ENCODE peak calls at places on chromosomes 4 and X, in ten cellular contexts. One of them, this sample, is unnamed.
A peak's percentile ranks its signal among the peaks of the same experiment; 100 is the strongest.

GRCh38 chrX:47191331-47191730 is 2.3 kb upstream of the UBA1 start:
- DNase-seq in left lung: no peak
- DNase-seq in A673: peak; percentile 59
- DNase-seq in fibroblast of lung: no peak
- DNase-seq in heart left ventricle: no peak
- DNase-seq in Panc1: no peak
- DNase-seq in vagina: no peak
- DNase-seq in GM23338: peak; percentile 32
- DNase-seq in AG09309: no peak
- DNase-seq in CD8-positive, alpha-beta T cell: peak; percentile 52
- DNase-seq in this sample: peak; percentile 24

GRCh38 chrX:110568396-110568795 is 209.7 kb downstream of the RTL9 start:
- DNase-seq in left lung: no peak
- DNase-seq in A673: peak; percentile 21
- DNase-seq in fibroblast of lung: no peak
- DNase-seq in heart left ventricle: no peak
- DNase-seq in Panc1: no peak
- DNase-seq in vagina: no peak
- DNase-seq in GM23338: no peak
- DNase-seq in AG09309: no peak
- DNase-seq in CD8-positive, alpha-beta T cell: no peak
- DNase-seq in this sample: no peak

GRCh38 chr4:110622841-110623709 is at the start of gene PITX2:
- DNase-seq in left lung: peak; percentile 75
- DNase-seq in A673: no peak
- DNase-seq in fibroblast of lung: peak; percentile 84
- DNase-seq in heart left ventricle: peak; percentile 88
- DNase-seq in Panc1: no peak
- DNase-seq in vagina: no peak
- DNase-seq in GM23338: peak; percentile 99
- DNase-seq in AG09309: peak; percentile 95
- DNase-seq in CD8-positive, alpha-beta T cell: no peak
- DNase-seq in this sample: no peak

GRCh38 chr4:72886602-72887001 is 182.9 kb downstream of the COX18 start:
- DNase-seq in left lung: no peak
- DNase-seq in A673: peak; percentile 0
- DNase-seq in fibroblast of lung: peak; percentile 10
- DNase-seq in heart left ventricle: no peak
- DNase-seq in Panc1: no peak
- DNase-seq in vagina: no peak
- DNase-seq in GM23338: peak; percentile 23
- DNase-seq in AG09309: no peak
- DNase-seq in CD8-positive, alpha-beta T cell: no peak
- DNase-seq in this sample: no peak

GRCh38 chr4:78987683-78988082 is 48.4 kb upstream of the PAQR3 start:
- DNase-seq in left lung: no peak
- DNase-seq in A673: no peak
- DNase-seq in fibroblast of lung: no peak
- DNase-seq in heart left ventricle: no peak
- DNase-seq in Panc1: no peak
- DNase-seq in vagina: no peak
- DNase-seq in GM23338: no peak
- DNase-seq in AG09309: no peak
- DNase-seq in CD8-positive, alpha-beta T cell: no peak
- DNase-seq in this sample: no peak

GRCh38 chr4:37667197-37668100 is 18.7 kb downstream of the RELL1 start:
- DNase-seq in left lung: no peak
- DNase-seq in A673: no peak
- DNase-seq in fibroblast of lung: peak; percentile 27
- DNase-seq in heart left ventricle: no peak
- DNase-seq in Panc1: no peak
- DNase-seq in vagina: no peak
- DNase-seq in GM23338: no peak
- DNase-seq in AG09309: no peak
- DNase-seq in CD8-positive, alpha-beta T cell: no peak
- DNase-seq in this sample: no peak

GRCh38 chrX:56066016-56066415 is 166.1 kb upstream of the KLF8 start:
- DNase-seq in left lung: no peak
- DNase-seq in A673: no peak
- DNase-seq in fibroblast of lung: no peak
- DNase-seq in heart left ventricle: no peak
- DNase-seq in Panc1: no peak
- DNase-seq in vagina: no peak
- DNase-seq in GM23338: no peak
- DNase-seq in AG09309: no peak
- DNase-seq in CD8-positive, alpha-beta T cell: no peak
- DNase-seq in this sample: no peak

GRCh38 chrX:48835524-48836329 is at the start of gene PCSK1N:
- DNase-seq in left lung: no peak
- DNase-seq in A673: peak; percentile 25
- DNase-seq in fibroblast of lung: no peak
- DNase-seq in heart left ventricle: no peak
- DNase-seq in Panc1: no peak
- DNase-seq in vagina: no peak
- DNase-seq in GM23338: peak; percentile 61
- DNase-seq in AG09309: no peak
- DNase-seq in CD8-positive, alpha-beta T cell: peak; percentile 68
- DNase-seq in this sample: no peak

GRCh38 chr4:63049726-63050125 is 1359.5 kb downstream of the TECRL start:
- DNase-seq in left lung: no peak
- DNase-seq in A673: no peak
- DNase-seq in fibroblast of lung: no peak
- DNase-seq in heart left ventricle: no peak
- DNase-seq in Panc1: no peak
- DNase-seq in vagina: no peak
- DNase-seq in GM23338: no peak
- DNase-seq in AG09309: no peak
- DNase-seq in CD8-positive, alpha-beta T cell: no peak
- DNase-seq in this sample: no peak

GRCh38 chr4:101345271-101345595 is 2.1 kb downstream of the PPP3CA start:
- DNase-seq in left lung: peak; percentile 31
- DNase-seq in A673: peak; percentile 50
- DNase-seq in fibroblast of lung: no peak
- DNase-seq in heart left ventricle: peak; percentile 40
- DNase-seq in Panc1: no peak
- DNase-seq in vagina: no peak
- DNase-seq in GM23338: no peak
- DNase-seq in AG09309: no peak
- DNase-seq in CD8-positive, alpha-beta T cell: no peak
- DNase-seq in this sample: no peak

GRCh38 chr4:118904418-118904817 is 15.8 kb downstream of the SYNPO2 start:
- DNase-seq in left lung: no peak
- DNase-seq in A673: no peak
- DNase-seq in fibroblast of lung: peak; percentile 31
- DNase-seq in heart left ventricle: no peak
- DNase-seq in Panc1: no peak
- DNase-seq in vagina: no peak
- DNase-seq in GM23338: no peak
- DNase-seq in AG09309: no peak
- DNase-seq in CD8-positive, alpha-beta T cell: no peak
- DNase-seq in this sample: no peak

GRCh38 chr4:56575820-56576429 is 70.3 kb downstream of the ARL9 start:
- DNase-seq in left lung: no peak
- DNase-seq in A673: no peak
- DNase-seq in fibroblast of lung: peak; percentile 74
- DNase-seq in heart left ventricle: no peak
- DNase-seq in Panc1: no peak
- DNase-seq in vagina: no peak
- DNase-seq in GM23338: peak; percentile 41
- DNase-seq in AG09309: peak; percentile 24
- DNase-seq in CD8-positive, alpha-beta T cell: no peak
- DNase-seq in this sample: no peak

GRCh38 chr4:47668810-47669408 is 169.0 kb downstream of the CORIN start:
- DNase-seq in left lung: no peak
- DNase-seq in A673: peak; percentile 68
- DNase-seq in fibroblast of lung: peak; percentile 76
- DNase-seq in heart left ventricle: no peak
- DNase-seq in Panc1: peak; percentile 12
- DNase-seq in vagina: no peak
- DNase-seq in GM23338: peak; percentile 65
- DNase-seq in AG09309: peak; percentile 21
- DNase-seq in CD8-positive, alpha-beta T cell: peak; percentile 9
- DNase-seq in this sample: no peak

GRCh38 chr4:55330241-55330640 is 15.8 kb upstream of the SRD5A3 start:
- DNase-seq in left lung: no peak
- DNase-seq in A673: no peak
- DNase-seq in fibroblast of lung: no peak
- DNase-seq in heart left ventricle: no peak
- DNase-seq in Panc1: no peak
- DNase-seq in vagina: no peak
- DNase-seq in GM23338: no peak
- DNase-seq in AG09309: no peak
- DNase-seq in CD8-positive, alpha-beta T cell: no peak
- DNase-seq in this sample: no peak

DNA sequence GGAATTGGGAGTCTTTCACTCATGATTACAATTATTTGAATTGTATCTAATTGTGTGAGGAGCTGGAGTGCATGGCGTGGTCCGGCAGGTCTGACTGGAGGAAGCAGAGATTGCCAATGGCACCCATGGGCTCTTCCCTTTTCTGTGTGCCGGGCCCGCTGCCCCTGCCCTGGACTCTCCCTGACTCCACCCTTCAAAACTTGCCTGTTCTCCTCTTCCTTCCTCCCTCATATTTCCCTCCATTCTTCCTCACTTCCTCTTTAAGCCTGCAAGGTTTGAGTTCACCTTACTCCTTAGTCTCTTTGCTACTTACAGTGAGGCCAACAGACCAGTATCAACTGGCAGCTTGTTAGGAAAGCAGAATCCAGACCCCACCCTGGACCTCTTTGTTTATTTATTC is 6.5 kb upstream of the STBD1 start:
- DNase-seq in left lung: no peak
- DNase-seq in A673: no peak
- DNase-seq in fibroblast of lung: no peak
- DNase-seq in heart left ventricle: no peak
- DNase-seq in Panc1: no peak
- DNase-seq in vagina: no peak
- DNase-seq in GM23338: no peak
- DNase-seq in AG09309: no peak
- DNase-seq in CD8-positive, alpha-beta T cell: no peak
- DNase-seq in this sample: no peak
- TF ChIP-seq CTCF in left lung: no peak
- TF ChIP-seq CTCF in A673: no peak
- TF ChIP-seq CTCF in fibroblast of lung: no peak
- TF ChIP-seq CTCF in heart left ventricle: no peak
- TF ChIP-seq CTCF in Panc1: no peak
- TF ChIP-seq CTCF in vagina: no peak
- TF ChIP-seq CTCF in GM23338: no peak
- TF ChIP-seq CTCF in AG09309: no peak
- TF ChIP-seq CTCF in CD8-positive, alpha-beta T cell: no peak
- TF ChIP-seq CTCF in this sample: no peak

DNA sequence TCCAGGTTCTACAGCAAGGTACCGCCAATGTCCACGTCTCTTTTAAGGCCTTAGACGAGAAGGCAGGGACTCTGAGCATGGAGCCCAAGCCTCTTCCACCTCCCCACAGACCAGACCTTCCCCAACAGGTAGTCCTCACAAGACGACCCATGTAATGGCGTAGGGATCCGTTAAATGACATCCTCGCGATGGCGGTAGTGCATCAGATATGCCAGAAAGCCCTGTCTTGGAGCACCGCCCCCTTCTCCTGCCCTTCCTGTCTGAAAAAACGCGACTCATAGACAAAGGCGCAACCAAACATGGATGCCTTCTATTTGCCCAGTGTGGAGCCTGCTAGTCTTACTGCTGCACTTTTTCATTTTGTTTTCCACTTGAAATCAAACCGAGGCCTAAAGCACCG is 185.4 kb downstream of the OR13H1 start:
- DNase-seq in left lung: peak; percentile 87
- DNase-seq in A673: peak; percentile 87
- DNase-seq in fibroblast of lung: no peak
- DNase-seq in heart left ventricle: no peak
- DNase-seq in Panc1: peak; percentile 32
- DNase-seq in vagina: peak; percentile 93
- DNase-seq in GM23338: no peak
- DNase-seq in AG09309: peak; percentile 79
- DNase-seq in CD8-positive, alpha-beta T cell: peak; percentile 77
- DNase-seq in this sample: no peak
- H3K4me3 ChIP-seq in left lung: no peak overlapping the region
- H3K4me3 ChIP-seq in A673: peak overlapping the region; percentile 51
- H3K4me3 ChIP-seq in fibroblast of lung: peak overlapping the region; percentile 42
- H3K4me3 ChIP-seq in heart left ventricle: no peak overlapping the region
- H3K4me3 ChIP-seq in Panc1: peak overlapping the region; percentile 56
- H3K4me3 ChIP-seq in vagina: peak overlapping the region; percentile 43
- H3K4me3 ChIP-seq in GM23338: no peak overlapping the region
- H3K4me3 ChIP-seq in AG09309: peak overlapping the region; percentile 53
- H3K4me3 ChIP-seq in CD8-positive, alpha-beta T cell: no peak overlapping the region
- H3K4me3 ChIP-seq in this sample: no peak overlapping the region

DNA sequence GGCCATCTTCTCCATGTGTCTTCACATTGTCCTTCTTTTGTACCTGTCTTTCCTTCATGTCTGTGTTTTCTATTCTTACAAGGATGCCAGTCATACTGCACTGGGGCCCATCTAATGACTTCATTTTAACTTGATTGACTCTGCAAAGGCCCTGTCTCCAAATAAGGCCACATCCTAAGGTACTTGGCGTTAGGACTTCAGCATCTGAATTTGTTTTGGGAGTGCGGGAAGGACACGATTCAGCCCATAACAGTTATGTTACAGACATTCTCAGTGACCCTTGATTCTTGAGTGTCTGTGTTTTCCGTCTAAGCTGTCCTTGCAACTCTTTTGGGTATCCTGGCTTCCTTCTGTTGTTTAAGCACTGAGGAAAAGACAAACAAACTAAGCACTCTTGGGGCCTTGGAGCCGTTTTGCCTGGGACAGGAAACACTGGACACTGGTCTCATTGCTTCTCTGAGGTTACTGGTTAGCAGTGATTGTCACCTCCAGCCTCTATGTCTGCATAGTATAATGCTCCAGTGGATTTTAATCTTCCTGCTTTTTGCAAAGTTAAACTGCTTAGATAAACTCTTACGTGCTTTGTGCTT is 80.7 kb downstream of the SNX25 start:
- DNase-seq in left lung: no peak
- DNase-seq in A673: no peak
- DNase-seq in fibroblast of lung: no peak
- DNase-seq in heart left ventricle: no peak
- DNase-seq in Panc1: no peak
- DNase-seq in vagina: no peak
- DNase-seq in GM23338: no peak
- DNase-seq in AG09309: no peak
- DNase-seq in CD8-positive, alpha-beta T cell: no peak
- DNase-seq in this sample: no peak
- TF ChIP-seq CTCF in left lung: no peak
- TF ChIP-seq CTCF in A673: no peak
- TF ChIP-seq CTCF in fibroblast of lung: no peak
- TF ChIP-seq CTCF in heart left ventricle: no peak
- TF ChIP-seq CTCF in Panc1: no peak
- TF ChIP-seq CTCF in vagina: no peak
- TF ChIP-seq CTCF in GM23338: no peak
- TF ChIP-seq CTCF in AG09309: no peak
- TF ChIP-seq CTCF in CD8-positive, alpha-beta T cell: no peak
- TF ChIP-seq CTCF in this sample: no peak

DNA sequence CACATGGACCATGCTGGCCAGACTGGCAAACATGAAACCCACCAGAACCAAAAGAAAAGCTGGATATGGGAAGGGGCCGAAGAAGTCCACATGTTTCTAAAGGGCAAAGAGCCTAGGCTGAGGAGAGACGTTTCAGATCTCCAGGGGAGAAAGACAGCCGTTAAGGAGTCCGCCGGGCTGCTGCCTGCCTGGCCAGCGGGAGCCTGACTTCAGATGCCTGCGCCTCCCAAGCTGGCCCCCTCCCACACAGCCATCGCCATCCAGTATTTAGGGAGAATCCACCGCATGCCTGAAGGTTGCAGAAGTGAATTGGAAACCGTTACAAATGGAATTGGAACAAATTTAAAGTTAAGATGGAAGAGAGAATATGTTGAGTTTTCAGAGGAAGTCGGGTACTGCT is 2.9 kb downstream of the TBL1X start:
- DNase-seq in left lung: no peak
- DNase-seq in A673: no peak
- DNase-seq in fibroblast of lung: no peak
- DNase-seq in heart left ventricle: no peak
- DNase-seq in Panc1: no peak
- DNase-seq in vagina: no peak
- DNase-seq in GM23338: no peak
- DNase-seq in AG09309: no peak
- DNase-seq in CD8-positive, alpha-beta T cell: no peak
- DNase-seq in this sample: no peak
- H3K4me3 ChIP-seq in left lung: no peak overlapping the region
- H3K4me3 ChIP-seq in A673: no peak overlapping the region
- H3K4me3 ChIP-seq in fibroblast of lung: peak overlapping the region; percentile 22
- H3K4me3 ChIP-seq in heart left ventricle: no peak overlapping the region
- H3K4me3 ChIP-seq in Panc1: no peak overlapping the region
- H3K4me3 ChIP-seq in vagina: no peak overlapping the region
- H3K4me3 ChIP-seq in GM23338: no peak overlapping the region
- H3K4me3 ChIP-seq in AG09309: no peak overlapping the region
- H3K4me3 ChIP-seq in CD8-positive, alpha-beta T cell: no peak overlapping the region
- H3K4me3 ChIP-seq in this sample: peak overlapping the region; percentile 77

This sample was measured in tibial artery.